ENCODE peak calls at places on chromosomes 5 and 9, in nine cellular contexts. I is GM23338; L is SJSA1; W is IMR-90; O is lower lobe of right lung; G is heart left ventricle; M is H9; T is PC-3; K is CD8-positive, alpha-beta memory T cell. V is an unnamed sample.

GRCh38 chr5:181086410-181087229 is 44.3 kb downstream of the OR2V1 start:
- DNase-seq in I (no peak), L (no peak), W (no peak), O (no peak), G (no peak), M (no peak), T (no peak), K (no peak), V (no peak)

GRCh38 chr5:1510631-1511030 is 13.1 kb downstream of the LPCAT1 start:
- DNase-seq in I (no peak), L (peak; percentile 47), W (no peak), O (no peak), G (peak; percentile 14), M (no peak), T (no peak), K (peak; percentile 0), V (peak; percentile 57)

GRCh38 chr5:124825983-124826337 is 79.5 kb upstream of the ZNF608 start:
- DNase-seq in I (no peak), L (no peak), W (no peak), O (no peak), G (no peak), M (no peak), T (no peak), K (no peak), V (no peak)

GRCh38 chr5:1412163-1412562 is 33.1 kb downstream of the SLC6A3 start:
- DNase-seq in I (no peak), L (no peak), W (no peak), O (peak; percentile 37), G (no peak), M (no peak), T (no peak), K (no peak), V (peak; percentile 8)

GRCh38 chr5:96995419-96995818 is 59.5 kb downstream of the LNPEP start:
- DNase-seq in I (no peak), L (no peak), W (no peak), O (no peak), G (no peak), M (no peak), T (no peak), K (no peak), V (no peak)

GRCh38 chr5:140197023-140197422 is 22.0 kb downstream of the CYSTM1 start:
- DNase-seq in I (no peak), L (no peak), W (no peak), O (no peak), G (no peak), M (no peak), T (no peak), K (no peak), V (no peak)

GRCh38 chr9:7982907-7983306 is 183.3 kb upstream of the DMAC1 start:
- DNase-seq in I (no peak), L (no peak), W (no peak), O (peak; percentile 35), G (no peak), M (no peak), T (no peak), K (no peak), V (no peak)

GRCh38 chr9:137800196-137801022 is 77.2 kb upstream of the CACNA1B start:
- DNase-seq in I (no peak), L (no peak), W (no peak), O (no peak), G (no peak), M (no peak), T (no peak), K (no peak), V (no peak)

GRCh38 chr5:116371431-116371830 is 203.2 kb downstream of the SEMA6A start:
- DNase-seq in I (no peak), L (no peak), W (no peak), O (no peak), G (no peak), M (no peak), T (no peak), K (no peak), V (no peak)

GRCh38 chr9:13378171-13378570 is 98.7 kb upstream of the MPDZ start:
- DNase-seq in I (no peak), L (no peak), W (peak; percentile 4), O (no peak), G (no peak), M (no peak), T (no peak), K (no peak), V (no peak)

GRCh38 chr5:89613222-89613956 is 730.4 kb upstream of the MEF2C start:
- DNase-seq in I (no peak), L (no peak), W (no peak), O (no peak), G (no peak), M (no peak), T (peak; percentile 82), K (no peak), V (no peak)

GRCh38 chr5:181020716-181021115 is 19.4 kb upstream of the BTNL9 start:
- DNase-seq in I (no peak), L (no peak), W (no peak), O (no peak), G (no peak), M (no peak), T (no peak), K (no peak), V (no peak)

GRCh38 chr5:91219803-91220371 is 163.2 kb downstream of the ARRDC3 start:
- DNase-seq in I (peak; percentile 56), L (no peak), W (peak; percentile 57), O (no peak), G (no peak), M (no peak), T (peak; percentile 32), K (no peak), V (no peak)

GRCh38 chr5:125050926-125051325 is 304.5 kb upstream of the ZNF608 start:
- DNase-seq in I (no peak), L (no peak), W (no peak), O (no peak), G (no peak), M (no peak), T (no peak), K (no peak), V (no peak)

GRCh38 chr5:78295035-78295961 is 800 bp upstream of the AP3B1 start:
- DNase-seq in I (peak; percentile 91), L (peak; percentile 46), W (no peak), O (peak; percentile 67), G (peak; percentile 24), M (peak; percentile 76), T (peak; percentile 60), K (peak; percentile 53), V (peak; percentile 26)

DNA sequence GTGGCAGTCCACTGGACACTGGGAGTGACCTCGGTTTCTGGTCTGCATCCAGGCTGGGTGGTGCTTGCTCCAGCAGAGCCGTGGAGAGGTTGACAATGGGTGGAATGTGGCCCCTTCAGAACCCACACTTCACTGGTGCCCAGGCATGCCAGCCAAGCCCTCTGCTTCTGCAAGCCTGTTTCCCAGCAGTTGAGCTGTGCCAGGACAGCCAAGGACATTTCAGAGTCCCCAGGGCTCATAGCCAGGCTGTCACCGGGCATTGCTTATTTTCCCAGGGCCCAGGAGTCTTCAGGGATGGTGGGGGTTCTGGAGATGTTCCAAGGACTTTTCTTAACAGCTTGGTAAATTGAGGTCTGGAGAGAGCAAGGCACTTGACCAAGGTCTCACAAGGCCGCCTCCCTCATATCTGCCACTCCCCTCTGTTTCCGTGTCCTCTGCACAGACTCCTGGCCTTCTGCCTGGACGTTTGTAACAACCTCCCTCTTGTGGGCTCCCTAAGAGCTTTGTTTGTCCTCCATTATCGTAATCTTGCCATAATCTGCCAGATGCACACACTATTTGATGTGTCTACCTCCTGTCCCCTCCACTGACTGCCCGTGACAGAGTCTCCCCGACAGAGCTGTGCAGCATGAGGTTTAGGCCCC is 3.8 kb upstream of the NDST1 start:
- DNase-seq in I (no peak), L (no peak), W (no peak), O (peak; percentile 91), G (peak; percentile 62), M (no peak), T (no peak), K (no peak), V (no peak)
- H3K4me1 ChIP-seq in I (peaks cover 9% of the 10 kb centered on the region), L (peaks cover 49% of the 10 kb centered on the region), W (peaks cover 67% of the 10 kb centered on the region), O (peaks cover 98% of the 10 kb centered on the region), G (peaks cover 97% of the 10 kb centered on the region), M (no peaks in the 10 kb centered on the region), T (peaks cover 7% of the 10 kb centered on the region), K (no peaks in the 10 kb centered on the region), V (peaks cover 100% of the 10 kb centered on the region)

DNA sequence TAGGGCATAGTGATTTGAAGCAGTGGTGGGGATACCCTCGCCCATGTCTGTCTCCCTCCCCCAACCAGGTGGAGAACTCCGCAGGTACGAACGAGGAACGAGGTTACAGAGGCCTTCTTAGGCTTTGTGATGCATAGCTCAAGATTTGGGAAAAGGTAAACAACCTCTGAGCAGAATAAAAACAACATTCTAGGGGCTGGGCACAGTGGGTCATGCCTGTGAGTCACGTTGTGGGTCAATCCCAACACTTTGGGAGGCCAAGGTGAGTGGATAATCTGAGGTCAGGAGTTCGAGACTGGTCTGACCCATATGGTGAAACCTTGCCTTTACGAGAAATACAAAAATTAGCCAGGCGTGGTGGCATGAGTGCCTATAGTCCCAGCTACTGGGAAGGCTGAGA is 3.6 kb upstream of the LCP2 start:
- DNase-seq in I (no peak), L (no peak), W (no peak), O (no peak), G (no peak), M (no peak), T (no peak), K (no peak), V (no peak)
- H3K4me1 ChIP-seq in I (no peaks in the 10 kb centered on the region), L (no peaks in the 10 kb centered on the region), W (no peaks in the 10 kb centered on the region), O (peaks cover 41% of the 10 kb centered on the region), G (peaks cover 13% of the 10 kb centered on the region), M (no peaks in the 10 kb centered on the region), T (no peaks in the 10 kb centered on the region), K (peaks cover 70% of the 10 kb centered on the region), V (peaks cover 18% of the 10 kb centered on the region)

DNA sequence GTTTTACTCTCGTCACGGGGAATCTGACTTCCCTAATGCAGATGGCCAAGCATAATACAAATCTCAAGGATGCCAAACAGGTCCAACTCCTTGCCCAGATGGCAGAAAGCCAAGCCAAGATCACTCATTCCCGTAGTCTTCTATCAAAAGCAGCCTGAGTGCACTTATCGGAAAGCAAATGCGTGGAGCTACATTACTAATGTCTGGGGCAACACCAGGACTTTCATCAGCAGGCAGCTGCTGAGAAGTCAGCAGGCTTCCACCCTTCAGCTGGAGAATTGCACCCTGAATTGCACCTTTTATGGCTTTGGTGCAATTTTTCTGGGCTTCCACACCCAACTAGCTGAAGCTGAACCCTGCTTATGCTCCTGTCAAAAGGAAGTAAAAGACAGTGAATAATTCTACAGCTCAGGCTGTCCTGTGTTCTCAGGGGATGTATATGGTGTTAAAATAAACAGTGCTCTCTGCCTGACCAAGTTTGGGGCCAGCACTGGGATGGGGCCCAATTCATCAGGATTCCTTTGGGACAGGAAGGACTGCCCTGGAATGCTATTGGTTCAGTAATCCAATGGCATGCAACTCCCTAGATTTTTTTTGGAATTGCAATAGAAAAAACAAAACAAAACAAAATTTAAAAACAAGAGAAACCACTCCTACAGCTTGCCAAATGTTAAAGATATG is 92.6 kb downstream of the DPYSL3 start:
- DNase-seq in I (no peak), L (no peak), W (peak; percentile 77), O (no peak), G (no peak), M (no peak), T (peak; percentile 33), K (no peak), V (peak; percentile 88)
- H3K4me1 ChIP-seq in I (peaks cover 7% of the 10 kb centered on the region), L (peaks cover 21% of the 10 kb centered on the region), W (peaks cover 17% of the 10 kb centered on the region), O (peaks cover 18% of the 10 kb centered on the region), G (no peaks in the 10 kb centered on the region), M (no peaks in the 10 kb centered on the region), T (no peaks in the 10 kb centered on the region), K (no peaks in the 10 kb centered on the region), V (peaks cover 99% of the 10 kb centered on the region)

DNA sequence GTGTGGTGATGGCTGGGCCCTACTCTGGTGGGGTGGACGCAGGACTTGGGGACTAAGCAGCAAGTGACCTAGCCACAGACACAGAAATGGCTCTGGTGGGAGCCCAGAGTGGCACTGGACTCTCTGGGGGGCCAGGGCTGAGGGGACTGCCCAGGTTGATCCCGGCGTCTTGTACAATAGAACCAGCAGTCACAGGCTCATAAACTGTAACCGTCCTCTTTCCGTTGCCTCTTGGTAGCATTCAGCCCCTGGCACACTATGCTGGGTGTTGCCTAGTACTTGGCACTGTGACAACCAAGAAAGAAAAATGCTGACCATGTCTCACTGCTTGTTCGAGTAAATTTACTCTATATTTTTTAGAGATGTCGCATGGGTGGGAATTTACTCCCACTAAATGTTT is 80.5 kb downstream of the DAB2IP start:
- DNase-seq in I (no peak), L (no peak), W (no peak), O (no peak), G (no peak), M (no peak), T (no peak), K (no peak), V (no peak)
- H3K4me1 ChIP-seq in I (peaks cover 21% of the 10 kb centered on the region), L (no peaks in the 10 kb centered on the region), W (peaks cover 27% of the 10 kb centered on the region), O (peaks cover 90% of the 10 kb centered on the region), G (peaks cover 58% of the 10 kb centered on the region), M (peaks cover 9% of the 10 kb centered on the region), T (no peaks in the 10 kb centered on the region), K (peaks cover 19% of the 10 kb centered on the region), V (peaks cover 50% of the 10 kb centered on the region)